ENCODE peak calls at places on chromosomes 7 and 10, in eight cellular contexts. G, A, Z, V, M, P, C and W are unnamed samples.

GRCh38 chr10:77606751-77607150 is 30.9 kb downstream of the KCNMA1 start:
- DNase-seq in G (no peak), A (no peak), Z (no peak), V (no peak), M (no peak), P (no peak), C (no peak), W (no peak)

GRCh38 chr7:40283391-40283790 is 148.6 kb downstream of the SUGCT start:
- DNase-seq in G (no peak), A (no peak), Z (no peak), V (no peak), M (no peak), P (no peak), C (no peak), W (no peak)

GRCh38 chr7:99928994-99929729 is at the start of gene GJC3:
- DNase-seq in G (peak; percentile 82), A (peak; percentile 49), Z (peak; percentile 70), V (peak; percentile 78), M (peak; percentile 73), P (peak; percentile 85), C (no peak), W (peak; percentile 80)

GRCh38 chr10:815338-816104 is 116.0 kb downstream of the LARP4B start:
- DNase-seq in G (no peak), A (no peak), Z (no peak), V (no peak), M (no peak), P (peak; percentile 41), C (no peak), W (no peak)

GRCh38 chr10:69491611-69492010 is 40.3 kb downstream of the TSPAN15 start:
- DNase-seq in G (no peak), A (no peak), Z (no peak), V (no peak), M (no peak), P (no peak), C (no peak), W (no peak)

GRCh38 chr7:56063882-56064625 is at the start of gene SUMF2:
- DNase-seq in G (peak; percentile 93), A (peak; percentile 78), Z (peak; percentile 83), V (peak; percentile 96), M (peak; percentile 88), P (peak; percentile 98), C (peak; percentile 78), W (peak; percentile 94)

GRCh38 chr7:43648725-43649406 is 66.0 kb downstream of the STK17A start:
- DNase-seq in G (no peak), A (no peak), Z (no peak), V (peak; percentile 85), M (no peak), P (no peak), C (peak; percentile 97), W (peak; percentile 70)

GRCh38 chr7:43954524-43955228 is 28.4 kb downstream of the UBE2D4 start:
- DNase-seq in G (peak; percentile 50), A (peak; percentile 34), Z (peak; percentile 61), V (peak; percentile 73), M (peak; percentile 45), P (peak; percentile 53), C (peak; percentile 7), W (peak; percentile 54)

GRCh38 chr10:119251315-119251708 is 43.9 kb downstream of the GRK5 start:
- DNase-seq in G (no peak), A (no peak), Z (no peak), V (no peak), M (no peak), P (no peak), C (no peak), W (peak; percentile 79)

GRCh38 chr7:27112960-27113949 is 10.8 kb upstream of the HOXA2 start:
- DNase-seq in G (peak; percentile 78), A (peak; percentile 60), Z (no peak), V (no peak), M (peak; percentile 61), P (peak; percentile 56), C (no peak), W (peak; percentile 92)

GRCh38 chr7:69269756-69270155 is 328.5 kb upstream of the AUTS2 start:
- DNase-seq in G (no peak), A (no peak), Z (no peak), V (no peak), M (no peak), P (no peak), C (no peak), W (no peak)
- TF ChIP-seq MAX in G (no peak), A (no peak), Z (no peak), V (no peak), M (no peak), P (no peak), C (no peak), W (no peak)

GRCh38 chr10:133439517-133440461 is 14.0 kb upstream of the SCART1 start:
- DNase-seq in G (no peak), A (no peak), Z (no peak), V (no peak), M (no peak), P (no peak), C (no peak), W (no peak)

GRCh38 chr10:133442191-133442966 is 11.4 kb upstream of the SCART1 start:
- DNase-seq in G (no peak), A (no peak), Z (no peak), V (peak; percentile 92), M (no peak), P (no peak), C (no peak), W (no peak)

GRCh38 chr10:133440633-133441285 is 13.0 kb upstream of the SCART1 start:
- DNase-seq in G (no peak), A (no peak), Z (no peak), V (no peak), M (no peak), P (no peak), C (no peak), W (no peak)

GRCh38 chr10:133441780-133442179 is 12.0 kb upstream of the SCART1 start:
- DNase-seq in G (no peak), A (no peak), Z (no peak), V (no peak), M (no peak), P (no peak), C (no peak), W (no peak)

DNA sequence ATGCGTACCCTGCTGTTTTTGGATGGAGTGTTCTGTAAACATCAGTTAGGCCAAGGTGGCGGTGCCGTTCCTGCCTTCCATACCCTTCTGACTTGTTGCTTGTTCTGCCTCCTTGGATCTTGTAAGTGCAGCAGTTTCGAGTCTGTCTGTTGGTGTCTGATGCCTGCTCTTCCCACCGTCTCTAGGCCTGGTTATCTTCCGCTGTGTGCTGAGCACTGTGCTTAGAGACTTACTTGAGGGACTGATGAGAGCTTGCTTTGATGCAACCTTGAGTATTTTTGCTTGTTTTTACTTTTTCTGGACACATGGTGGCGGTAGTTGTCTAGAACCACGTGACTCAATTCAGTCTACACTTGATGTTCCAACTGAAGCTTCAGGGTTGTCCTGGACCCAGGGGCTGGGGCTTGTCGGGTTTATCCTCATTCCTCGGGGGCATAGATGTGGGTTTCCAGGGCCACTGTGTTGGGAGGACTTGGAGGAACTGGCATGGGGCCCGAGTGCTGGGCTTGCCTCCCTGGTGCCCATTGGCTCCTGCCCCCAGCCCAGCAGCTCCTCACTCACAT is 14.4 kb upstream of the SPRN start:
- DNase-seq in G (no peak), A (peak; percentile 0), Z (peak; percentile 17), V (peak; percentile 77), M (no peak), P (no peak), C (peak; percentile 16), W (peak; percentile 19)
- TF ChIP-seq MAX in G (no peak), A (no peak), Z (peak; percentile 14), V (peak; percentile 100), M (no peak), P (peak; percentile 31), C (no peak), W (peak; percentile 48)

GRCh38 chr10:11758527-11759236 is 16.5 kb downstream of the ECHDC3 start:
- DNase-seq in G (no peak), A (no peak), Z (no peak), V (no peak), M (no peak), P (no peak), C (no peak), W (no peak)

GRCh38 chr10:11756766-11757315 is 14.7 kb downstream of the ECHDC3 start:
- DNase-seq in G (no peak), A (no peak), Z (no peak), V (no peak), M (no peak), P (no peak), C (no peak), W (no peak)

GRCh38 chr10:11755512-11756247 is 13.5 kb downstream of the ECHDC3 start:
- DNase-seq in G (no peak), A (no peak), Z (no peak), V (no peak), M (no peak), P (no peak), C (no peak), W (no peak)

GRCh38 chr10:11757820-11758463 is 15.8 kb downstream of the ECHDC3 start:
- DNase-seq in G (peak; percentile 92), A (peak; percentile 66), Z (peak; percentile 83), V (peak; percentile 76), M (peak; percentile 91), P (peak; percentile 87), C (peak; percentile 50), W (peak; percentile 84)

DNA sequence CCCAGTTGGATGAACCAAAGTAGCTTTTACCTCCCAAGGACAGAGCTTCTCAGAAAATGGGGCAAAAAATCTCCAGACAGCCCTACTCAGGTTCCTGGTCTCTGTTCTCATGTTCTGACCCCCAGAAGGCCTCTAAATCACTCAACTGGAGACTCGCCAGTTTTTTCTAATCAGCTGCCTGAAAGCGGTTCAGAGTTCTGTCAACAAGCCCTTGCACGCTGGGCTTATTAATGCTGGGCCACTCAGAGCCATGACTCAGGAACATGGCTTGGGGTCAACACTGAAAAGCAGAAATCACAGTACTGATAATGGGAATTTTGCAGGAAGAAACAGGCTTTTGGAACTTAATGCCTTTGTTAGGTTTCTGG is 15.3 kb downstream of the ECHDC3 start:
- DNase-seq in G (no peak), A (no peak), Z (peak; percentile 93), V (no peak), M (no peak), P (no peak), C (no peak), W (peak; percentile 94)
- TF ChIP-seq MAX in G (no peak), A (no peak), Z (no peak), V (no peak), M (no peak), P (no peak), C (no peak), W (no peak)

DNA sequence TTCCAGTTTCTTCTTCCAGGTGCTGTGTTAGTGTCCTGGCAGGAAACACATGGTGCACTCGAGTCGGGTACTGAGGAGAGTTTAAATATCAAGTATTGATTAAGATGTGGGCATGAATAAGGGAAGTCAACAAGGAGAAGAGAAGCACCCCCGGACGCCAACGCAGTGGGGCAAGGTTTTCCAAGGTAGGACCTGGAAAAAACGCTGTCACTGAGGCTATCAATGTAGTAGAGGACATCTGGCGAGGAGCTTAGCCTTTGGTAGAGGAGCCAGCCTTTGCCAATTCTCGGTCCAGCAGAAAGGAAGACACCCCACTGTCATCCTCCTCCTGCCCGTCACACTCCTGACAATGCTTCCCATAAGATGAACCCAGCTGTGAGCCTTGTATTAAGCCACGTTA is 159.6 kb downstream of the TEX36 start:
- DNase-seq in G (no peak), A (no peak), Z (no peak), V (no peak), M (no peak), P (no peak), C (no peak), W (no peak)
- TF ChIP-seq MAX in G (no peak), A (no peak), Z (no peak), V (no peak), M (no peak), P (no peak), C (no peak), W (no peak)

GRCh38 chr10:63554666-63555065 is 33.5 kb downstream of the REEP3 start:
- DNase-seq in G (no peak), A (peak; percentile 26), Z (no peak), V (peak; percentile 84), M (no peak), P (peak; percentile 15), C (peak; percentile 19), W (peak; percentile 50)
- TF ChIP-seq MAX in G (no peak), A (no peak), Z (no peak), V (peak; percentile 78), M (no peak), P (no peak), C (no peak), W (no peak)